ENCODE peak calls at places on chromosome 14, in six cellular contexts. T, C, P, I, M and F are unnamed samples.

GRCh38 chr14:76768201-76768656 is 7.0 kb downstream of the VASH1 start:
- DNase-seq in P (peak), M (no peak), C (no peak), T (no peak), I (peak), F (peak)

GRCh38 chr14:24411468-24412454 is 13.0 kb downstream of the NYNRIN start:
- DNase-seq in C (peak), T (no peak), M (peak), P (peak), I (peak), F (peak)

GRCh38 chr14:61179061-61179675 is 102.0 kb downstream of the TMEM30B start:
- DNase-seq in T (no peak), M (no peak), P (no peak), C (peak), I (no peak), F (peak)

GRCh38 chr14:45531022-45531421 is 278.0 kb upstream of the MIS18BP1 start:
- DNase-seq in P (no peak), M (no peak), T (no peak), C (no peak), I (no peak), F (no peak)

GRCh38 chr14:104879983-104880565 is 15.0 kb downstream of the CEP170B start:
- DNase-seq in M (no peak), P (no peak), I (no peak), T (no peak), C (no peak), F (no peak)

GRCh38 chr14:91872517-91873470 is 5.5 kb upstream of the TC2N start:
- DNase-seq in T (no peak), C (peak), M (no peak), I (no peak), P (no peak), F (no peak)

GRCh38 chr14:61563162-61563511 is 132.2 kb upstream of the HIF1A start:
- DNase-seq in C (no peak), T (no peak), M (no peak), I (no peak), P (no peak), F (no peak)

GRCh38 chr14:71430321-71431168 is 501.7 kb upstream of the RGS6 start:
- DNase-seq in C (no peak), I (no peak), M (no peak), T (no peak), P (no peak), F (no peak)

GRCh38 chr14:49908433-49908782 is 15.5 kb downstream of the ARF6 start:
- DNase-seq in P (no peak), T (no peak), I (no peak), C (no peak), M (no peak), F (no peak)

GRCh38 chr14:104795781-104796681 is 483 bp upstream of the AKT1 start:
- DNase-seq in M (no peak), C (no peak), I (peak), P (no peak), T (no peak), F (peak)

GRCh38 chr14:78566017-78566858 is 396.1 kb downstream of the NRXN3 start:
- DNase-seq in C (peak), T (peak), P (peak), M (peak), I (peak), F (peak)

GRCh38 chr14:100065161-100065871 is at the start of gene EVL:
- DNase-seq in C (no peak), I (no peak), T (no peak), P (no peak), M (no peak), F (no peak)

GRCh38 chr14:30657606-30658163 is 35.6 kb downstream of the SCFD1 start:
- DNase-seq in T (no peak), M (no peak), C (peak), I (no peak), P (no peak), F (no peak)

GRCh38 chr14:93751946-93752660 is 36.2 kb downstream of the PRIMA1 start:
- DNase-seq in C (no peak), M (no peak), T (no peak), P (no peak), I (no peak), F (no peak)

GRCh38 chr14:95533822-95534221 is 1.0 kb upstream of the GLRX5 start:
- DNase-seq in C (no peak), I (no peak), M (no peak), P (no peak), T (no peak), F (no peak)

GRCh38 chr14:56224179-56224578 is 106.0 kb downstream of the PELI2 start:
- DNase-seq in M (no peak), C (no peak), P (no peak), I (no peak), T (no peak), F (no peak)

GRCh38 chr14:31038521-31039166 is 12.5 kb upstream of the STRN3 start:
- DNase-seq in M (no peak), I (no peak), P (no peak), T (no peak), C (no peak), F (no peak)

DNA sequence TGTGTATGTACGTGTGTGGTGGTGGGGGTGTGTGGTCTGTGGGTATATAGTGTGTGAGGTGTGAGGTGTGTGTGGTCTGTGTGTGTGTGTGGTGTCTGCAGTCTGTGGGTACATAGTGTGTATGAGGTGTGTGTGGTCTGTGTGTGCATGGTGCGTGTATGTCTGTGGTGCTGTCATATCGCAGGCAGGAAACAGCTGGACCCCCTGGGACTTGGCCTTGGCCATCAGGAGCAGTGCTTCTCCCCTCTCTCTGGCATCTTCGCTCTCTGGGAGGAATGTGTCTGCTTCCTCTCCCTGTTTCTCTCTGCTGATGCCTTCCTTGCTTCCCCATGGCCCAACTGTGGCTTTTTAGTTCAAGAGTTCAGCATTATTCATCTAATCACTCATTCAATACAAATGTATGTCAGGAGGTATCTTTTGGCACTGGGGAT is 379.0 kb downstream of the FUT8 start:
- DNase-seq in C (peak), I (no peak), P (no peak), T (no peak), M (no peak), F (no peak)
- H3K23ac ChIP-seq in C (no peak), I (no peak), P (no peak), T (no peak), M (no peak), F (no peak)

DNA sequence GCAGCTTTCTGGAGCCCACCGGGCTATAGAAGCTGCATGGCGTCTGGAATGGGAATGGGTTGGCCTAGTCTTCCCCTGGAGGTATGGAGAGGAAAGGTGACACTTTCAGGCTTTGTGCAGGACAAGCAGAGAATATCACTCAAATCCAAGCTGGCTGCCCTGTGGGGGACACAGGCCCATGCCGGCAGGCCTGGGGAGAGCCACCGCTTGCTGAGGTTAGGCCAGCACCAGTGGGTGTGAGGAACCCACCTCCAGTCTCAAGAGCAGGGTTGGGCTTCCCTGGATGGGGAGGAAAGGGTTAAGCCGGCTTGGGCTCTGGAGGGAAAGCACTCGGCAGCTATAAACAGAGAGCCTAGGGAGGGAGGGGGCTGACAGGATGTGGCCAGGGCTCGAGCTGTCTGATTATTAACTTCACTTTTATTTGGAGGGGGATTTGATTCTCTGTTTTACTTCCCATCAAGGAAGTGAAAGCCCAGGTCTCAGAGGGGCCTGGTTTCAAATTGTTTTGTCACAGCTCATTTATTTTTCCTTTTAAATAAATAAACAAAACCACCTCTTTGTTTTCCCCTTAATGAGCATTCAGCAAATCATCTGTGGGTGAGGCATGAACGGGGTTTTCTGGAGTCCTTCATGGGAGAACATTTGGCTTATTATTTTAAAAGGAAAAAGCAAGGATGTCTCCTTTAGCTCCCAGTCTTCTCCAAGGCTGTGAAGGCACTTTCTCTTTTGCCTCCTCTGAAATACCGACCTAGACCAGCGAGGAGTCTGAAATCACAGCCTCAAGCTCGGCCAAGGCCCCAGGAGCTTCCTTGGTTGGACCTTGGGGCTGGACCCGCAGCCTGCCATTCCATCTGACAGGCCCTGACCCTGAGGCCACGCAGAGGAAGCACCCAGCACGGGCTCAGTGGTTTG is 21.8 kb upstream of the ZFP36L1 start:
- DNase-seq in M (no peak), T (no peak), P (peak), C (peak), I (peak), F (peak)
- H2AK5ac ChIP-seq in M (no peak), T (peak), P (no peak), C (peak), I (peak), F (peak)

GRCh38 chr14:84064296-84064695 is 1465.6 kb upstream of the FLRT2 start:
- DNase-seq in P (no peak), M (no peak), I (no peak), C (no peak), T (no peak), F (no peak)
- H3K14ac ChIP-seq in P (no peak), M (no peak), I (no peak), C (no peak), T (no peak), F (no peak)

GRCh38 chr14:54902521-54903420 is at the start of gene GCH1:
- DNase-seq in I (peak), M (peak), P (peak), C (peak), T (peak), F (peak)
- H3K23ac ChIP-seq in I (no peak), M (peak), P (no peak), C (peak), T (no peak), F (peak)

GRCh38 chr14:35339761-35340406 is 47.7 kb downstream of the PSMA6 start:
- DNase-seq in P (no peak), C (no peak), I (no peak), T (no peak), M (no peak), F (no peak)

GRCh38 chr14:35340616-35341453 is 48.7 kb downstream of the PSMA6 start:
- DNase-seq in T (no peak), P (no peak), I (no peak), M (no peak), C (no peak), F (no peak)

GRCh38 chr14:35343709-35344474 is 51.7 kb downstream of the PSMA6 start:
- DNase-seq in C (no peak), I (no peak), P (peak), T (no peak), M (no peak), F (no peak)

GRCh38 chr14:35341454-35342159 is 49.4 kb downstream of the PSMA6 start:
- DNase-seq in I (peak), P (peak), T (no peak), C (peak), M (no peak), F (peak)

GRCh38 chr14:35342160-35343010 is 50.2 kb downstream of the PSMA6 start:
- DNase-seq in P (no peak), C (peak), I (no peak), M (no peak), T (no peak), F (no peak)
- H2AK5ac ChIP-seq in P (no peak), C (peak), I (peak), M (peak), T (no peak), F (peak)

GRCh38 chr14:74605531-74606223 is 6.4 kb downstream of the LTBP2 start:
- DNase-seq in P (no peak), T (no peak), C (no peak), M (no peak), I (no peak), F (no peak)
- H3K14ac ChIP-seq in P (no peak), T (no peak), C (peak), M (no peak), I (no peak), F (no peak)

GRCh38 chr14:75389679-75390078 is 38.1 kb upstream of the JDP2 start:
- DNase-seq in P (no peak), M (no peak), I (no peak), T (no peak), C (peak), F (peak)

GRCh38 chr14:75392686-75393641 is 34.9 kb upstream of the JDP2 start:
- DNase-seq in P (no peak), T (no peak), M (no peak), I (no peak), C (no peak), F (no peak)

GRCh38 chr14:75391953-75392352 is 35.9 kb upstream of the JDP2 start:
- DNase-seq in P (no peak), C (no peak), T (no peak), M (no peak), I (no peak), F (no peak)

GRCh38 chr14:75393794-75394193 is 34.0 kb upstream of the JDP2 start:
- DNase-seq in I (no peak), M (no peak), T (no peak), C (no peak), P (no peak), F (no peak)

GRCh38 chr14:75390183-75390582 is 37.6 kb upstream of the JDP2 start:
- DNase-seq in C (no peak), P (no peak), M (no peak), T (no peak), I (no peak), F (no peak)
- H3K23ac ChIP-seq in C (no peak), P (no peak), M (no peak), T (no peak), I (no peak), F (no peak)